ENCODE peak calls at places on chromosomes 2 and 18, in ten cellular contexts. E, J, Z, U, M, G, K, I, W and A are unnamed samples.

GRCh38 chr2:61759718-61760117 is 94.1 kb downstream of the FAM161A start:
- DNase-seq in M (peak), J (no peak), I (no peak), Z (no peak), U (no peak), G (no peak), K (no peak), E (no peak), W (no peak), A (no peak)

GRCh38 chr18:12520442-12520992 is 112.8 kb downstream of the PRELID3A start:
- DNase-seq in K (no peak), E (no peak), W (no peak), U (no peak), G (peak), Z (no peak), M (no peak), J (no peak), I (no peak), A (no peak)

GRCh38 chr2:2662037-2662846 is 331.2 kb upstream of the MYT1L start:
- DNase-seq in W (peak), G (no peak), J (no peak), U (no peak), K (peak), E (peak), Z (no peak), M (no peak), I (no peak), A (no peak)

GRCh38 chr18:74252032-74252380 is 39.8 kb downstream of the CYB5A start:
- DNase-seq in E (no peak), M (no peak), Z (no peak), K (no peak), J (no peak), I (no peak), W (no peak), U (no peak), G (no peak), A (no peak)

GRCh38 chr2:154623819-154624218 is 74.7 kb upstream of the KCNJ3 start:
- DNase-seq in W (no peak), U (no peak), Z (peak), I (no peak), E (peak), K (peak), J (peak), M (peak), G (peak), A (peak)

GRCh38 chr18:31245820-31246219 is 72.1 kb upstream of the DSG1 start:
- DNase-seq in Z (no peak), M (peak), W (no peak), K (no peak), G (no peak), J (no peak), I (no peak), E (no peak), U (no peak), A (no peak)

GRCh38 chr2:236629961-236630872 is 60.6 kb downstream of the ACKR3 start:
- DNase-seq in E (no peak), M (no peak), G (no peak), W (peak), I (no peak), K (peak), J (no peak), U (no peak), Z (no peak), A (no peak)

GRCh38 chr2:55112229-55113016 is 62.2 kb upstream of the RTN4 start:
- DNase-seq in K (peak), I (no peak), W (peak), E (peak), M (no peak), G (no peak), J (no peak), U (no peak), Z (peak), A (peak)

GRCh38 chr2:234451852-234452625 is 44.8 kb downstream of the ARL4C start:
- DNase-seq in G (no peak), E (no peak), I (no peak), W (no peak), U (peak), M (peak), J (no peak), Z (no peak), K (no peak), A (no peak)

GRCh38 chr18:24987271-24987932 is 364.6 kb downstream of the ZNF521 start:
- DNase-seq in K (no peak), G (no peak), J (peak), I (no peak), U (no peak), E (no peak), W (no peak), Z (no peak), M (peak), A (no peak)

GRCh38 chr2:151189125-151189524 is 72.5 kb downstream of the RBM43 start:
- DNase-seq in I (peak), Z (no peak), J (no peak), E (no peak), W (no peak), M (no peak), U (no peak), K (no peak), G (no peak), A (no peak)

GRCh38 chr2:84939426-84940087 is 31.4 kb upstream of the KCMF1 start:
- DNase-seq in M (peak), U (no peak), J (no peak), G (peak), K (peak), I (peak), E (no peak), W (no peak), Z (peak), A (no peak)

DNA sequence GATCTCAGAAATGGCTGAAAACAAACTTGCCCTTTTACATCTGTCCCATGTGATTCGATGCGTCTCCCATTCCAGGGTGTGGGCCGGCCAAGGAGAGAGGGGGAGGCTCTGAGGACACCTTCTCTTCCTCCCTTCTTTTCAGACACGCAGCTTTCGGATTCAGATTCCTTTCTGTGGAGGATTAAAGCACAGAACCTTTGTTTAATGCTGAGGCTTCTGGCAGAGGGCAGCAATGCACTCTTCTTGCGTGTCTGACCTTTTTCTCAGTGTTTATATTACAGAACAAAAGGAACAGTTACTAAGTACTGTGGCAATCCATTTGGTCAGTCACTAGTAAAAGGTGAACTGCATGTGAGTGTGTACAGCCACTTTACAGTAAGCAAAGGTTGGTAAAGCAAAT is 268.9 kb upstream of the CCDC68 start:
- DNase-seq in K (no peak), E (no peak), U (no peak), Z (no peak), W (no peak), J (no peak), I (no peak), M (no peak), G (no peak), A (no peak)
- TF ChIP-seq CTCF in K (no peak), E (no peak), U (peak), Z (no peak), W (no peak), J (no peak), I (no peak), M (no peak), G (no peak), A (no peak)

GRCh38 chr2:19313553-19313952 is 44.9 kb downstream of the OSR1 start:
- DNase-seq in I (no peak), G (no peak), E (no peak), W (no peak), U (no peak), Z (no peak), K (no peak), M (no peak), J (no peak), A (no peak)

DNA sequence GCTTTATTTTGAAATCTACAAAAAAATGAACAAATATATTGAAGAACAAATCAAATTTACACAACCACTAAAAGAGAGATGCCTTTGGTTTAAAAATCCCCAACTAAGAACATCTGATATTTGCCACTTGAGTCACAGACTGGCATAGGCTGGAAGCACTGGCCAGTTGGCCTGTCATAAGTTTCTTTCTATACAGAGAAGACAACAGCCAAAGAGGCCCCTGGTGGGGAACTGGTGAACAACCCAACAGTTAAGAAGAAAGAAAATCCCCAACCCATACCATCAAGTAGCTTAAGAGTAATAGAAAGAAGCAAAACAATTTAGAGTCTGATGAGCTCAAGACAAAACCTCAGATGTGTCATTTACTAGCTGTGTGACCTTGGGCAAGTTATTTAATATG is 45.5 kb downstream of the OSR1 start:
- DNase-seq in M (peak), G (peak), I (no peak), Z (no peak), K (peak), U (no peak), E (no peak), J (no peak), W (no peak), A (no peak)
- TF ChIP-seq CTCF in M (peak), G (no peak), I (peak), Z (peak), K (no peak), U (peak), E (no peak), J (no peak), W (peak), A (peak)

GRCh38 chr2:31354837-31355236 is 59.7 kb downstream of the XDH start:
- DNase-seq in G (no peak), K (no peak), J (no peak), I (no peak), M (peak), W (no peak), Z (no peak), E (no peak), U (no peak), A (no peak)
- TF ChIP-seq CTCF in G (no peak), K (no peak), J (no peak), I (no peak), M (peak), W (no peak), Z (peak), E (no peak), U (peak), A (peak)

GRCh38 chr2:74887961-74888670 is 54.2 kb downstream of the HK2 start:
- DNase-seq in E (no peak), K (no peak), W (no peak), M (peak), Z (no peak), J (no peak), G (no peak), I (no peak), U (no peak), A (no peak)
- TF ChIP-seq CTCF in E (no peak), K (no peak), W (no peak), M (no peak), Z (no peak), J (no peak), G (no peak), I (no peak), U (peak), A (no peak)

GRCh38 chr2:9950521-9951271 is 797 bp upstream of the GRHL1 start:
- DNase-seq in Z (peak), U (no peak), E (peak), J (peak), W (no peak), K (peak), M (no peak), I (no peak), G (peak), A (peak)
- TF ChIP-seq CTCF in Z (no peak), U (no peak), E (peak), J (no peak), W (peak), K (no peak), M (peak), I (no peak), G (peak), A (no peak)

GRCh38 chr2:10792660-10793400 is 19.8 kb downstream of the PDIA6 start:
- DNase-seq in E (no peak), W (no peak), K (no peak), J (peak), I (no peak), Z (no peak), U (no peak), G (no peak), M (no peak), A (no peak)
- TF ChIP-seq CTCF in E (no peak), W (no peak), K (no peak), J (no peak), I (no peak), Z (no peak), U (no peak), G (no peak), M (no peak), A (no peak)

GRCh38 chr2:7510353-7510752 is 593.1 kb downstream of the RNF144A start:
- DNase-seq in E (no peak), K (no peak), G (no peak), Z (no peak), J (no peak), M (no peak), U (no peak), I (no peak), W (no peak), A (no peak)
- TF ChIP-seq CTCF in E (no peak), K (no peak), G (no peak), Z (no peak), J (no peak), M (no peak), U (no peak), I (no peak), W (no peak), A (no peak)

GRCh38 chr2:6866982-6867381 is 1.3 kb upstream of the CMPK2 start:
- DNase-seq in G (no peak), U (no peak), I (no peak), Z (no peak), E (no peak), J (no peak), W (no peak), K (no peak), M (no peak), A (no peak)

GRCh38 chr2:6866239-6866745 is 585 bp upstream of the CMPK2 start:
- DNase-seq in K (peak), J (peak), W (no peak), E (peak), M (peak), Z (peak), G (peak), U (no peak), I (peak), A (peak)

GRCh38 chr2:6864938-6865345 is 765 bp downstream of the CMPK2 start:
- DNase-seq in I (no peak), M (no peak), J (peak), G (no peak), Z (no peak), K (peak), U (no peak), W (peak), E (peak), A (no peak)

GRCh38 chr2:6864251-6864758 is 1.4 kb downstream of the CMPK2 start:
- DNase-seq in I (no peak), W (no peak), Z (no peak), E (no peak), U (no peak), M (no peak), J (no peak), K (no peak), G (no peak), A (no peak)

GRCh38 chr2:6865346-6866238 is at the start of gene CMPK2:
- DNase-seq in M (no peak), G (peak), I (peak), E (peak), K (peak), W (peak), J (peak), Z (peak), U (no peak), A (peak)
- TF ChIP-seq CTCF in M (no peak), G (peak), I (no peak), E (peak), K (peak), W (no peak), J (no peak), Z (no peak), U (no peak), A (peak)